ENCODE peak calls at places on chromosomes 5 and 9, in four cellular contexts. P, C, Q and Z are unnamed samples.

GRCh38 chr5:54211912-54212311 is 98.5 kb downstream of the ARL15 start:
- DNase-seq in P (no peak), C (no peak), Q (no peak), Z (no peak)

GRCh38 chr5:115831163-115831768 is 10.1 kb downstream of the ATG12 start:
- DNase-seq in P (peak; percentile 51), C (no peak), Q (no peak), Z (peak; percentile 17)

GRCh38 chr5:164600929-164601535 is 1095.6 kb downstream of the MAT2B start:
- DNase-seq in P (no peak), C (peak; percentile 61), Q (no peak), Z (no peak)

GRCh38 chr9:107548298-107549142 is 59.0 kb upstream of the KLF4 start:
- DNase-seq in P (peak; percentile 18), C (peak; percentile 77), Q (no peak), Z (no peak)

GRCh38 chr5:79890119-79890870 is 100.8 kb downstream of the MTX3 start:
- DNase-seq in P (no peak), C (no peak), Q (no peak), Z (no peak)

GRCh38 chr5:142106061-142106460 is 2.5 kb upstream of the NDFIP1 start:
- DNase-seq in P (no peak), C (peak; percentile 71), Q (no peak), Z (no peak)

GRCh38 chr5:109725135-109725534 is 35.4 kb downstream of the MAN2A1 start:
- DNase-seq in P (no peak), C (no peak), Q (no peak), Z (no peak)

GRCh38 chr5:127042593-127042992 is 12.2 kb upstream of the MARCHF3 start:
- DNase-seq in P (peak; percentile 11), C (no peak), Q (no peak), Z (no peak)

GRCh38 chr9:121972501-121972981 is 120.6 kb downstream of the TTLL11 start:
- DNase-seq in P (no peak), C (no peak), Q (no peak), Z (no peak)

GRCh38 chr9:117480251-117480650 is 65.4 kb upstream of the ASTN2 start:
- DNase-seq in P (no peak), C (no peak), Q (no peak), Z (no peak)

GRCh38 chr5:133251296-133252132 is 199.7 kb downstream of the HSPA4 start:
- DNase-seq in P (no peak), C (no peak), Q (no peak), Z (no peak)

GRCh38 chr5:157594237-157594636 is 18.7 kb upstream of the ADAM19 start:
- DNase-seq in P (no peak), C (no peak), Q (no peak), Z (no peak)

GRCh38 chr5:134511796-134512660 is 13.4 kb upstream of the JADE2 start:
- DNase-seq in P (peak; percentile 97), C (peak; percentile 94), Q (no peak), Z (peak; percentile 71)

GRCh38 chr5:140113180-140113698 is 670 bp upstream of the PURA start:
- DNase-seq in P (peak; percentile 52), C (peak; percentile 72), Q (no peak), Z (no peak)

GRCh38 chr9:33011857-33012256 is 10.4 kb upstream of the APTX start:
- DNase-seq in P (no peak), C (no peak), Q (no peak), Z (no peak)

GRCh38 chr9:83322438-83322837 is 215.8 kb downstream of the FRMD3 start:
- DNase-seq in P (peak; percentile 17), C (no peak), Q (no peak), Z (no peak)

GRCh38 chr9:104313396-104314110 is 190.5 kb upstream of the OR13F1 start:
- DNase-seq in P (peak; percentile 57), C (no peak), Q (no peak), Z (no peak)

GRCh38 chr5:142569905-142570304 is 116.0 kb downstream of the FGF1 start:
- DNase-seq in P (no peak), C (no peak), Q (no peak), Z (no peak)

GRCh38 chr9:129059796-129060785 is 20.8 kb upstream of the DOLPP1 start:
- DNase-seq in P (no peak), C (no peak), Q (no peak), Z (no peak)

GRCh38 chr9:106860731-106861584 is 2.0 kb upstream of the ZNF462 start:
- DNase-seq in P (peak; percentile 88), C (peak; percentile 75), Q (no peak), Z (peak; percentile 32)

GRCh38 chr5:108617467-108618435 is 129.9 kb upstream of the FER start:
- DNase-seq in P (peak; percentile 98), C (no peak), Q (no peak), Z (no peak)

GRCh38 chr5:119629339-119629738 is at the start of gene FAM170A:
- DNase-seq in P (no peak), C (no peak), Q (no peak), Z (no peak)

GRCh38 chr5:112203229-112203628 is 215.8 kb downstream of the EPB41L4A start:
- DNase-seq in P (no peak), C (no peak), Q (no peak), Z (no peak)

GRCh38 chr5:150407097-150407720 is 5.5 kb downstream of the CD74 start:
- DNase-seq in P (no peak), C (no peak), Q (no peak), Z (no peak)
- H3K27ac ChIP-seq in P (no peak overlapping the region), C (no peak overlapping the region), Q (no peak overlapping the region), Z (no peak overlapping the region)

DNA sequence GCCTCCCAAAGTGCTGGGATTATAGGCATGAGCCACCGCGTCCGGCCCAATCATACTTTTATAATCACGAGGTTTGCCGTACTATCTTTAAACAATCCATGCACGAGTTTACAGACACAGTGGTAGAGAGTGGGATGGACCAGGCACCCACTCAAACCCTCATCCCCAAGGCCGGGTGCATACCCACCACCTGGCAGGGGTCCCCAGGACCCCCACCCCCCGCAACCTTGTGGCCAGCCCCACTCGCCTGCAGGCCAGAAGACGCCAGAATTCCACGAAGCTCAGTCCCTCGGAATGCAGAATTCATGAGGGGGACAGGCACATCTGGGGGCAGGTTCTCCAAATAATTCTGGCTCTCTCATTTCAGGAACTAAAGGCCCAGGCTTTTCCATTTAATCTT is 17.1 kb downstream of the NACC2 start:
- DNase-seq in P (no peak), C (peak; percentile 58), Q (no peak), Z (no peak)
- H3K4me1 ChIP-seq in P (no peaks in the 10 kb centered on the region), C (peaks cover 81% of the 10 kb centered on the region), Q (peaks cover 15% of the 10 kb centered on the region), Z (peaks cover 45% of the 10 kb centered on the region)

DNA sequence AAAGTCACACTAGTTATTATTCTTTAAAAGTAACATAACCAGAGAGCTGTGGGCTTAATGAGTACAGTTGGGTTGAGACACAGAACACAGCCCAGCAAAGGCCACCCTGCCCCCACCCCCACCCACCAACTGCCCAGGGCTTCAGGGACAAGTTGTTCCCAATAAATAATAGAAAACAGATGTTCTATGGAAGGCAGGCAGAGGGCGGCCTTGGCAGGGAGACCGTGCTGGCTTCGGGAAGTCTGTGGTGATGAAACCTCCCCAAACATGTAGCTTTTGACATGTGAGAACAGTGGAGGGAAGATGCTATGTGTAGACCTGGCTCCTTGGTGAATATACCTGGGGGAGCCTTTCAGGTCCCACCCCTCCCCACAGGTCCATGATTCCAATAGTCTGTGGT is 10.0 kb downstream of the TRAF1 start:
- DNase-seq in P (no peak), C (peak; percentile 93), Q (no peak), Z (no peak)
- H3K27ac ChIP-seq in P (no peak overlapping the region), C (peak overlapping the region; percentile 78), Q (no peak overlapping the region), Z (peak overlapping the region; percentile 1)

GRCh38 chr9:37919956-37920335 is 16.0 kb upstream of the SLC25A51 start:
- DNase-seq in P (no peak), C (peak; percentile 46), Q (no peak), Z (no peak)
- H3K4me1 ChIP-seq in P (peaks cover 6% of the 10 kb centered on the region), C (peaks cover 6% of the 10 kb centered on the region), Q (no peaks in the 10 kb centered on the region), Z (peaks cover 25% of the 10 kb centered on the region)